ENCODE peak calls at places on chromosomes 13 and 19, in six cellular contexts. One of them, this sample, is unnamed.

GRCh38 chr19:33388817-33389573 is 15.5 kb downstream of the CEBPG start:
- DNase-seq in NCI-H2171 treated with DMSO at 0.1 percent for 48 hours: no peak
- DNase-seq in C1 segment of cervical spinal cord: no peak
- DNase-seq in PC-3: no peak
- DNase-seq in iPS-NIHi11: no peak
- DNase-seq in activated gamma-delta T cell treated with anti-CD3 and anti-CD28 coated beads, Interleukin-2, amount 50 U/mL, for 16 hours: no peak
- DNase-seq in this sample: no peak

GRCh38 chr19:45098521-45099464 is 5.8 kb downstream of the PPP1R37 start:
- DNase-seq in NCI-H2171 treated with DMSO at 0.1 percent for 48 hours: peak; percentile 69
- DNase-seq in C1 segment of cervical spinal cord: peak; percentile 59
- DNase-seq in PC-3: no peak
- DNase-seq in iPS-NIHi11: peak; percentile 36
- DNase-seq in activated gamma-delta T cell treated with anti-CD3 and anti-CD28 coated beads, Interleukin-2, amount 50 U/mL, for 16 hours: no peak
- DNase-seq in this sample: no peak

GRCh38 chr19:18587561-18587960 is 1.0 kb upstream of the REX1BD start:
- DNase-seq in NCI-H2171 treated with DMSO at 0.1 percent for 48 hours: no peak
- DNase-seq in C1 segment of cervical spinal cord: no peak
- DNase-seq in PC-3: no peak
- DNase-seq in iPS-NIHi11: no peak
- DNase-seq in activated gamma-delta T cell treated with anti-CD3 and anti-CD28 coated beads, Interleukin-2, amount 50 U/mL, for 16 hours: no peak
- DNase-seq in this sample: no peak

GRCh38 chr19:41310031-41310831 is at the start of gene CCDC97:
- DNase-seq in NCI-H2171 treated with DMSO at 0.1 percent for 48 hours: peak; percentile 93
- DNase-seq in C1 segment of cervical spinal cord: peak; percentile 89
- DNase-seq in PC-3: peak; percentile 78
- DNase-seq in iPS-NIHi11: peak; percentile 93
- DNase-seq in activated gamma-delta T cell treated with anti-CD3 and anti-CD28 coated beads, Interleukin-2, amount 50 U/mL, for 16 hours: peak; percentile 85
- DNase-seq in this sample: no peak

GRCh38 chr19:33468361-33469170 is 53.0 kb downstream of the PEPD start:
- DNase-seq in NCI-H2171 treated with DMSO at 0.1 percent for 48 hours: peak; percentile 17
- DNase-seq in C1 segment of cervical spinal cord: no peak
- DNase-seq in PC-3: no peak
- DNase-seq in iPS-NIHi11: no peak
- DNase-seq in activated gamma-delta T cell treated with anti-CD3 and anti-CD28 coated beads, Interleukin-2, amount 50 U/mL, for 16 hours: no peak
- DNase-seq in this sample: no peak

GRCh38 chr13:30659980-30660379 is 42.3 kb downstream of the USPL1 start:
- DNase-seq in NCI-H2171 treated with DMSO at 0.1 percent for 48 hours: no peak
- DNase-seq in C1 segment of cervical spinal cord: no peak
- DNase-seq in PC-3: no peak
- DNase-seq in iPS-NIHi11: peak; percentile 22
- DNase-seq in activated gamma-delta T cell treated with anti-CD3 and anti-CD28 coated beads, Interleukin-2, amount 50 U/mL, for 16 hours: no peak
- DNase-seq in this sample: no peak

GRCh38 chr13:110815471-110816204 is 99.2 kb downstream of the ANKRD10 start:
- DNase-seq in NCI-H2171 treated with DMSO at 0.1 percent for 48 hours: no peak
- DNase-seq in C1 segment of cervical spinal cord: no peak
- DNase-seq in PC-3: peak; percentile 38
- DNase-seq in iPS-NIHi11: no peak
- DNase-seq in activated gamma-delta T cell treated with anti-CD3 and anti-CD28 coated beads, Interleukin-2, amount 50 U/mL, for 16 hours: no peak
- DNase-seq in this sample: no peak

GRCh38 chr13:28059214-28059613 is 41.2 kb downstream of the FLT3 start:
- DNase-seq in NCI-H2171 treated with DMSO at 0.1 percent for 48 hours: peak; percentile 0
- DNase-seq in C1 segment of cervical spinal cord: no peak
- DNase-seq in PC-3: peak; percentile 54
- DNase-seq in iPS-NIHi11: peak; percentile 73
- DNase-seq in activated gamma-delta T cell treated with anti-CD3 and anti-CD28 coated beads, Interleukin-2, amount 50 U/mL, for 16 hours: peak; percentile 5
- DNase-seq in this sample: no peak

GRCh38 chr13:20193924-20194631 is 1.3 kb upstream of the GJB2 start:
- DNase-seq in NCI-H2171 treated with DMSO at 0.1 percent for 48 hours: no peak
- DNase-seq in C1 segment of cervical spinal cord: no peak
- DNase-seq in PC-3: no peak
- DNase-seq in iPS-NIHi11: no peak
- DNase-seq in activated gamma-delta T cell treated with anti-CD3 and anti-CD28 coated beads, Interleukin-2, amount 50 U/mL, for 16 hours: no peak
- DNase-seq in this sample: no peak

GRCh38 chr19:45217957-45218334 is 27.3 kb downstream of the EXOC3L2 start:
- DNase-seq in NCI-H2171 treated with DMSO at 0.1 percent for 48 hours: no peak
- DNase-seq in C1 segment of cervical spinal cord: no peak
- DNase-seq in PC-3: no peak
- DNase-seq in iPS-NIHi11: no peak
- DNase-seq in activated gamma-delta T cell treated with anti-CD3 and anti-CD28 coated beads, Interleukin-2, amount 50 U/mL, for 16 hours: no peak
- DNase-seq in this sample: no peak

GRCh38 chr19:7665076-7665475 is 3.8 kb upstream of the RETN start:
- DNase-seq in NCI-H2171 treated with DMSO at 0.1 percent for 48 hours: no peak
- DNase-seq in C1 segment of cervical spinal cord: no peak
- DNase-seq in PC-3: no peak
- DNase-seq in iPS-NIHi11: no peak
- DNase-seq in activated gamma-delta T cell treated with anti-CD3 and anti-CD28 coated beads, Interleukin-2, amount 50 U/mL, for 16 hours: no peak
- DNase-seq in this sample: peak; percentile 43

GRCh38 chr13:42041684-42042035 is 6.8 kb upstream of the DGKH start:
- DNase-seq in NCI-H2171 treated with DMSO at 0.1 percent for 48 hours: no peak
- DNase-seq in C1 segment of cervical spinal cord: peak; percentile 28
- DNase-seq in PC-3: peak; percentile 61
- DNase-seq in iPS-NIHi11: peak; percentile 54
- DNase-seq in activated gamma-delta T cell treated with anti-CD3 and anti-CD28 coated beads, Interleukin-2, amount 50 U/mL, for 16 hours: no peak
- DNase-seq in this sample: peak; percentile 24

GRCh38 chr13:49248433-49249002 is 793 bp downstream of the CDADC1 start:
- DNase-seq in NCI-H2171 treated with DMSO at 0.1 percent for 48 hours: no peak
- DNase-seq in C1 segment of cervical spinal cord: peak; percentile 32
- DNase-seq in PC-3: peak; percentile 6
- DNase-seq in iPS-NIHi11: peak; percentile 8
- DNase-seq in activated gamma-delta T cell treated with anti-CD3 and anti-CD28 coated beads, Interleukin-2, amount 50 U/mL, for 16 hours: no peak
- DNase-seq in this sample: no peak

GRCh38 chr13:37074703-37075102 is 15.2 kb upstream of the SUPT20H start:
- DNase-seq in NCI-H2171 treated with DMSO at 0.1 percent for 48 hours: peak; percentile 13
- DNase-seq in C1 segment of cervical spinal cord: no peak
- DNase-seq in PC-3: peak; percentile 48
- DNase-seq in iPS-NIHi11: no peak
- DNase-seq in activated gamma-delta T cell treated with anti-CD3 and anti-CD28 coated beads, Interleukin-2, amount 50 U/mL, for 16 hours: no peak
- DNase-seq in this sample: no peak

GRCh38 chr19:29606420-29606747 is 301 bp downstream of the POP4 start:
- DNase-seq in NCI-H2171 treated with DMSO at 0.1 percent for 48 hours: no peak
- DNase-seq in C1 segment of cervical spinal cord: no peak
- DNase-seq in PC-3: no peak
- DNase-seq in iPS-NIHi11: no peak
- DNase-seq in activated gamma-delta T cell treated with anti-CD3 and anti-CD28 coated beads, Interleukin-2, amount 50 U/mL, for 16 hours: no peak
- DNase-seq in this sample: no peak

GRCh38 chr19:4446801-4447200 is 10.8 kb downstream of the UBXN6 start:
- DNase-seq in NCI-H2171 treated with DMSO at 0.1 percent for 48 hours: no peak
- DNase-seq in C1 segment of cervical spinal cord: no peak
- DNase-seq in PC-3: no peak
- DNase-seq in iPS-NIHi11: peak; percentile 7
- DNase-seq in activated gamma-delta T cell treated with anti-CD3 and anti-CD28 coated beads, Interleukin-2, amount 50 U/mL, for 16 hours: no peak
- DNase-seq in this sample: no peak

GRCh38 chr13:101565327-101565726 is 112.9 kb downstream of the ITGBL1 start:
- DNase-seq in NCI-H2171 treated with DMSO at 0.1 percent for 48 hours: peak; percentile 86
- DNase-seq in C1 segment of cervical spinal cord: no peak
- DNase-seq in PC-3: no peak
- DNase-seq in iPS-NIHi11: no peak
- DNase-seq in activated gamma-delta T cell treated with anti-CD3 and anti-CD28 coated beads, Interleukin-2, amount 50 U/mL, for 16 hours: no peak
- DNase-seq in this sample: no peak

GRCh38 chr13:75341025-75341424 is 140.9 kb downstream of the TBC1D4 start:
- DNase-seq in NCI-H2171 treated with DMSO at 0.1 percent for 48 hours: no peak
- DNase-seq in C1 segment of cervical spinal cord: no peak
- DNase-seq in PC-3: no peak
- DNase-seq in iPS-NIHi11: no peak
- DNase-seq in activated gamma-delta T cell treated with anti-CD3 and anti-CD28 coated beads, Interleukin-2, amount 50 U/mL, for 16 hours: no peak
- DNase-seq in this sample: no peak

GRCh38 chr13:51929699-51930098 is 67.9 kb downstream of the CCDC70 start:
- DNase-seq in NCI-H2171 treated with DMSO at 0.1 percent for 48 hours: no peak
- DNase-seq in C1 segment of cervical spinal cord: no peak
- DNase-seq in PC-3: no peak
- DNase-seq in iPS-NIHi11: no peak
- DNase-seq in activated gamma-delta T cell treated with anti-CD3 and anti-CD28 coated beads, Interleukin-2, amount 50 U/mL, for 16 hours: no peak
- DNase-seq in this sample: no peak

GRCh38 chr19:53076984-53077383 is 26.2 kb downstream of the ZNF160 start:
- DNase-seq in NCI-H2171 treated with DMSO at 0.1 percent for 48 hours: no peak
- DNase-seq in C1 segment of cervical spinal cord: peak; percentile 47
- DNase-seq in PC-3: peak; percentile 13
- DNase-seq in iPS-NIHi11: peak; percentile 85
- DNase-seq in activated gamma-delta T cell treated with anti-CD3 and anti-CD28 coated beads, Interleukin-2, amount 50 U/mL, for 16 hours: no peak
- DNase-seq in this sample: peak; percentile 7

GRCh38 chr13:32941368-32941767 is 74.9 kb upstream of the KL start:
- DNase-seq in NCI-H2171 treated with DMSO at 0.1 percent for 48 hours: no peak
- DNase-seq in C1 segment of cervical spinal cord: no peak
- DNase-seq in PC-3: no peak
- DNase-seq in iPS-NIHi11: no peak
- DNase-seq in activated gamma-delta T cell treated with anti-CD3 and anti-CD28 coated beads, Interleukin-2, amount 50 U/mL, for 16 hours: no peak
- DNase-seq in this sample: no peak

GRCh38 chr13:36038785-36039415 is 92.3 kb downstream of the DCLK1 start:
- DNase-seq in NCI-H2171 treated with DMSO at 0.1 percent for 48 hours: no peak
- DNase-seq in C1 segment of cervical spinal cord: no peak
- DNase-seq in PC-3: no peak
- DNase-seq in iPS-NIHi11: no peak
- DNase-seq in activated gamma-delta T cell treated with anti-CD3 and anti-CD28 coated beads, Interleukin-2, amount 50 U/mL, for 16 hours: no peak
- DNase-seq in this sample: peak; percentile 79